ENCODE peak calls at places on chromosomes 13 and 19, in six cellular contexts. K is MM.1S, B is epithelial cell of esophagus, R is tibial artery, J is IMR-90, A is BJ. Y is an unnamed sample.

GRCh38 chr13:114162533-114162922 is 16.5 kb upstream of the CFAP97D2 start:
- DNase-seq in A (no peak), B (no peak), K (no peak), J (no peak), R (no peak), Y (no peak)

GRCh38 chr13:97934590-97934989 is 18.9 kb upstream of the IPO5 start:
- DNase-seq in J (no peak), A (no peak), B (no peak), R (no peak), K (no peak), Y (no peak)

GRCh38 chr13:42487221-42487620 is 86.7 kb upstream of the TNFSF11 start:
- DNase-seq in B (peak; percentile 71), J (peak; percentile 21), A (no peak), R (no peak), K (no peak), Y (no peak)

GRCh38 chr13:31965361-31966066 is 66.1 kb upstream of the FRY start:
- DNase-seq in R (no peak), K (peak; percentile 36), B (peak; percentile 19), A (no peak), J (peak; percentile 84), Y (peak; percentile 53)

GRCh38 chr13:45365558-45365885 is 24.5 kb upstream of the TPT1 start:
- DNase-seq in B (peak; percentile 84), J (no peak), R (no peak), K (no peak), A (no peak), Y (no peak)

GRCh38 chr19:13849991-13850909 is 26.7 kb upstream of the NANOS3 start:
- DNase-seq in R (peak; percentile 92), K (peak; percentile 27), J (peak; percentile 71), B (peak; percentile 77), A (no peak), Y (no peak)

GRCh38 chr13:80481589-80481988 is 140.7 kb upstream of the SPRY2 start:
- DNase-seq in A (no peak), R (no peak), J (no peak), K (no peak), B (peak; percentile 50), Y (no peak)

GRCh38 chr19:51142119-51142518 is at the start of gene SIGLEC7:
- DNase-seq in A (no peak), K (no peak), R (no peak), J (no peak), B (no peak), Y (no peak)

GRCh38 chr13:29925457-29925856 is 75.0 kb upstream of the UBL3 start:
- DNase-seq in J (peak; percentile 78), R (peak; percentile 95), B (peak; percentile 96), A (no peak), K (no peak), Y (no peak)

GRCh38 chr19:33278403-33279269 is 23.7 kb downstream of the CEBPA start:
- DNase-seq in J (no peak), A (no peak), B (no peak), R (no peak), K (no peak), Y (no peak)

GRCh38 chr19:51075998-51076397 is 6.7 kb downstream of the KLK14 start:
- DNase-seq in R (no peak), A (no peak), B (peak; percentile 5), J (no peak), K (no peak), Y (no peak)

GRCh38 chr19:13604902-13605586 is 98.8 kb upstream of the CACNA1A start:
- DNase-seq in R (no peak), B (no peak), K (no peak), J (no peak), A (no peak), Y (no peak)

GRCh38 chr19:44055870-44056269 is 4.0 kb downstream of the ZNF223 start:
- DNase-seq in A (no peak), J (no peak), B (no peak), K (no peak), R (no peak), Y (no peak)

GRCh38 chr13:42524487-42525034 is 49.4 kb upstream of the TNFSF11 start:
- DNase-seq in K (no peak), A (no peak), J (no peak), B (no peak), R (no peak), Y (no peak)

GRCh38 chr13:89282241-89282640 is 1611.1 kb downstream of the SLITRK5 start:
- DNase-seq in B (no peak), K (no peak), J (no peak), A (no peak), R (no peak), Y (no peak)

GRCh38 chr13:28267495-28267894 is 129.2 kb downstream of the PAN3 start:
- DNase-seq in K (no peak), B (no peak), A (no peak), J (no peak), R (no peak), Y (no peak)
- H3K4me3 ChIP-seq in K (no peak overlapping the region), B (no peak overlapping the region), A (no peak overlapping the region), J (no peak overlapping the region), R (no peak overlapping the region), Y (no peak overlapping the region)

GRCh38 chr19:24029941-24030636 is 56.9 kb upstream of the ZNF254 start:
- DNase-seq in A (no peak), B (no peak), R (no peak), K (no peak), J (no peak), Y (no peak)

GRCh38 chr19:24032651-24033050 is 54.3 kb upstream of the ZNF254 start:
- DNase-seq in A (no peak), J (no peak), K (no peak), R (no peak), B (no peak), Y (no peak)

GRCh38 chr19:24033308-24033961 is 53.6 kb upstream of the ZNF254 start:
- DNase-seq in J (peak; percentile 91), K (no peak), A (peak; percentile 49), R (peak; percentile 93), B (peak; percentile 90), Y (peak; percentile 77)

GRCh38 chr19:24033962-24034342 is 53.0 kb upstream of the ZNF254 start:
- DNase-seq in B (peak; percentile 81), J (peak; percentile 71), A (peak; percentile 19), K (no peak), R (peak; percentile 70), Y (no peak)
- TF ChIP-seq CTCF in B (no peak), J (no peak), A (no peak), K (no peak), R (no peak), Y (no peak)

GRCh38 chr19:45785097-45785496 is 2.8 kb upstream of the DMPK start:
- DNase-seq in A (no peak), J (no peak), R (no peak), B (no peak), K (no peak), Y (no peak)

GRCh38 chr19:45784096-45784495 is 1.8 kb upstream of the DMPK start:
- DNase-seq in B (no peak), J (no peak), R (no peak), A (no peak), K (no peak), Y (no peak)

GRCh38 chr19:45782162-45782623 is at the start of gene DMPK:
- DNase-seq in B (peak; percentile 48), A (no peak), J (no peak), K (no peak), R (peak; percentile 86), Y (no peak)

GRCh38 chr19:45781282-45782161 is 768 bp downstream of the DMPK start:
- DNase-seq in R (peak; percentile 82), K (no peak), B (peak; percentile 73), A (no peak), J (no peak), Y (no peak)

GRCh38 chr19:45782820-45783785 is 813 bp upstream of the DMPK start:
- DNase-seq in B (peak; percentile 29), K (no peak), A (peak; percentile 42), R (peak; percentile 95), J (peak; percentile 71), Y (no peak)
- H3K4me3 ChIP-seq in B (no peak overlapping the region), K (no peak overlapping the region), A (peak overlapping the region; percentile 77), R (peak overlapping the region; percentile 86), J (no peak overlapping the region), Y (no peak overlapping the region)

GRCh38 chr19:53308339-53308811 is 25.2 kb upstream of the ZNF845 start:
- DNase-seq in B (peak; percentile 5), A (no peak), R (no peak), K (no peak), J (no peak), Y (no peak)
- TF ChIP-seq CTCF in B (no peak), A (peak; percentile 44), R (peak; percentile 31), K (no peak), J (no peak), Y (no peak)

GRCh38 chr19:5593245-5593962 is 25.7 kb upstream of the TINCR start:
- DNase-seq in K (peak; percentile 0), A (no peak), R (no peak), J (no peak), B (no peak), Y (no peak)
- H3K4me3 ChIP-seq in K (no peak overlapping the region), A (no peak overlapping the region), R (no peak overlapping the region), J (no peak overlapping the region), B (no peak overlapping the region), Y (no peak overlapping the region)

DNA sequence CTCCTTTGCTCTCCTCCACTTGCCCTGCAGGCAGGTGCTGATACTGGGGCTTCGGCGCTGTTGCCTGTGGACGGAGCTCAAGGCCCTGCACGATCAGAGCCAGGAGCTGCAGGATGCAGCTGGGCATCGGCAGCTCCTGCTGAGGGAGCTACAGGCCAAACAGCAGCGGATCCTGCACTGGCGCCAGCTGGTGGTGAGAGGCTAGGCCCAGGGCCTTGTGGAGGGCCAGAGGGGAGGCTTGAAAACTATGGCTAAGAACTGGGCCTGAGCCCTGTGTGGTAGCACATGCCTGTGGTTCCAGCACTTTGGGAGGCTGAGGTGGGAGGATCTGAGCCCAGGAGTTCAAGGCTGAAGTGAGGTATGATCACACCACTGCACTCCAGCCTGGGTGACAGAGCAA is 6.3 kb downstream of the HAUS5 start:
- DNase-seq in A (no peak), B (no peak), R (no peak), K (no peak), J (no peak), Y (no peak)
- TF ChIP-seq CTCF in A (no peak), B (no peak), R (no peak), K (no peak), J (no peak), Y (peak; percentile 2)

Y was measured in GM12864.